ENCODE peak calls at places on chromosome 4, in ten cellular contexts. Z, L, O, V, M, R, E, P, B and W are unnamed samples. For H3K4me1, the result is how much of the 10 kb centered on the place peaks cover.

GRCh38 chr4:68907230-68907629 is 44.4 kb downstream of the UGT2A3 start:
- DNase-seq in Z (no peak), L (no peak), O (no peak), V (no peak), M (no peak), R (no peak), E (no peak), P (no peak), B (no peak), W (no peak)

GRCh38 chr4:10197952-10198351 is 81.4 kb upstream of the WDR1 start:
- DNase-seq in Z (no peak), L (no peak), O (no peak), V (no peak), M (no peak), R (no peak), E (no peak), P (no peak), B (no peak), W (no peak)

GRCh38 chr4:135598151-135598550 is 1396.6 kb upstream of the PABPC4L start:
- DNase-seq in Z (no peak), L (no peak), O (no peak), V (no peak), M (no peak), R (no peak), E (no peak), P (no peak), B (no peak), W (no peak)

GRCh38 chr4:128299848-128300247 is 12.2 kb upstream of the PGRMC2 start:
- DNase-seq in Z (no peak), L (no peak), O (no peak), V (no peak), M (no peak), R (no peak), E (no peak), P (no peak), B (no peak), W (no peak)

GRCh38 chr4:92634891-92635290 is 331.1 kb downstream of the GRID2 start:
- DNase-seq in Z (no peak), L (no peak), O (no peak), V (no peak), M (no peak), R (no peak), E (no peak), P (no peak), B (no peak), W (no peak)

GRCh38 chr4:155307731-155308277 is 69.0 kb downstream of the MAP9 start:
- DNase-seq in Z (no peak), L (no peak), O (no peak), V (no peak), M (no peak), R (no peak), E (no peak), P (no peak), B (no peak), W (no peak)

GRCh38 chr4:113292371-113293042 is 243.1 kb downstream of the ANK2 start:
- DNase-seq in Z (peak), L (peak), O (no peak), V (peak), M (peak), R (no peak), E (peak), P (no peak), B (no peak), W (peak)

GRCh38 chr4:48078862-48079655 is 55.0 kb downstream of the TXK start:
- DNase-seq in Z (no peak), L (no peak), O (peak), V (no peak), M (no peak), R (no peak), E (no peak), P (no peak), B (no peak), W (no peak)

GRCh38 chr4:147768113-147768512 is 36.2 kb downstream of the ARHGAP10 start:
- DNase-seq in Z (no peak), L (no peak), O (peak), V (no peak), M (no peak), R (peak), E (no peak), P (no peak), B (no peak), W (no peak)

GRCh38 chr4:7352486-7352885 is 82.2 kb downstream of the PSAPL1 start:
- DNase-seq in Z (no peak), L (no peak), O (no peak), V (no peak), M (no peak), R (no peak), E (no peak), P (no peak), B (no peak), W (no peak)

GRCh38 chr4:176034498-176034897 is 31.1 kb upstream of the WDR17 start:
- DNase-seq in Z (no peak), L (no peak), O (peak), V (no peak), M (no peak), R (peak), E (no peak), P (peak), B (no peak), W (no peak)

GRCh38 chr4:138007572-138007971 is 234.6 kb downstream of the SLC7A11 start:
- DNase-seq in Z (no peak), L (no peak), O (peak), V (no peak), M (no peak), R (peak), E (no peak), P (no peak), B (no peak), W (no peak)

GRCh38 chr4:74157116-74157742 is 689 bp upstream of the MTHFD2L start:
- DNase-seq in Z (no peak), L (no peak), O (no peak), V (no peak), M (no peak), R (no peak), E (peak), P (no peak), B (no peak), W (no peak)

GRCh38 chr4:8395504-8395903 is 45.0 kb downstream of the ACOX3 start:
- DNase-seq in Z (no peak), L (no peak), O (no peak), V (peak), M (no peak), R (no peak), E (no peak), P (no peak), B (no peak), W (peak)

GRCh38 chr4:53497446-53498069 is 93.7 kb downstream of the LNX1 start:
- DNase-seq in Z (peak), L (no peak), O (no peak), V (peak), M (no peak), R (no peak), E (peak), P (no peak), B (no peak), W (peak)

GRCh38 chr4:64341711-64342110 is 67.5 kb downstream of the TECRL start:
- DNase-seq in Z (no peak), L (no peak), O (no peak), V (peak), M (no peak), R (no peak), E (no peak), P (no peak), B (no peak), W (peak)

GRCh38 chr4:121253961-121254360 is 89.8 kb upstream of the TNIP3 start:
- DNase-seq in Z (no peak), L (no peak), O (no peak), V (no peak), M (no peak), R (no peak), E (no peak), P (peak), B (no peak), W (no peak)

GRCh38 chr4:23006756-23007155 is 314.0 kb downstream of the GBA3 start:
- DNase-seq in Z (no peak), L (no peak), O (peak), V (no peak), M (no peak), R (no peak), E (no peak), P (no peak), B (no peak), W (no peak)

GRCh38 chr4:176810481-176811249 is 17.9 kb upstream of the VEGFC start:
- DNase-seq in Z (no peak), L (no peak), O (no peak), V (no peak), M (no peak), R (no peak), E (no peak), P (no peak), B (no peak), W (no peak)

GRCh38 chr4:114208747-114209146 is 229.3 kb upstream of the ARSJ start:
- DNase-seq in Z (no peak), L (no peak), O (peak), V (no peak), M (no peak), R (no peak), E (no peak), P (no peak), B (no peak), W (no peak)

GRCh38 chr4:185210102-185210981 is 944 bp downstream of the SNX25 start:
- DNase-seq in Z (peak), L (peak), O (peak), V (peak), M (peak), R (peak), E (peak), P (peak), B (peak), W (peak)

GRCh38 chr4:147078362-147078761 is 132.7 kb upstream of the TTC29 start:
- DNase-seq in Z (no peak), L (no peak), O (no peak), V (no peak), M (no peak), R (no peak), E (no peak), P (no peak), B (no peak), W (no peak)

GRCh38 chr4:57499786-57500185 is 389.6 kb upstream of the IGFBP7 start:
- DNase-seq in Z (no peak), L (no peak), O (peak), V (no peak), M (no peak), R (no peak), E (no peak), P (no peak), B (no peak), W (no peak)

GRCh38 chr4:168480991-168481588 is 798 bp upstream of the DDX60L start:
- DNase-seq in Z (peak), L (no peak), O (peak), V (no peak), M (no peak), R (peak), E (peak), P (peak), B (no peak), W (peak)

GRCh38 chr4:151667025-151667424 is 93.8 kb downstream of the GATB start:
- DNase-seq in Z (no peak), L (no peak), O (no peak), V (no peak), M (no peak), R (no peak), E (no peak), P (no peak), B (no peak), W (no peak)

GRCh38 chr4:47771020-47771419 is 66.8 kb downstream of the CORIN start:
- DNase-seq in Z (no peak), L (no peak), O (no peak), V (no peak), M (no peak), R (no peak), E (no peak), P (no peak), B (no peak), W (no peak)

GRCh38 chr4:33381806-33382205 is 2661.6 kb downstream of the PCDH7 start:
- DNase-seq in Z (no peak), L (no peak), O (peak), V (no peak), M (no peak), R (no peak), E (no peak), P (no peak), B (no peak), W (no peak)

GRCh38 chr4:188387134-188387791 is 248.0 kb downstream of the TRIML1 start:
- DNase-seq in Z (no peak), L (no peak), O (no peak), V (no peak), M (no peak), R (no peak), E (no peak), P (no peak), B (no peak), W (no peak)

GRCh38 chr4:42282081-42282901 is 115.0 kb upstream of the SHISA3 start:
- DNase-seq in Z (no peak), L (peak), O (peak), V (no peak), M (no peak), R (peak), E (peak), P (peak), B (no peak), W (no peak)

DNA sequence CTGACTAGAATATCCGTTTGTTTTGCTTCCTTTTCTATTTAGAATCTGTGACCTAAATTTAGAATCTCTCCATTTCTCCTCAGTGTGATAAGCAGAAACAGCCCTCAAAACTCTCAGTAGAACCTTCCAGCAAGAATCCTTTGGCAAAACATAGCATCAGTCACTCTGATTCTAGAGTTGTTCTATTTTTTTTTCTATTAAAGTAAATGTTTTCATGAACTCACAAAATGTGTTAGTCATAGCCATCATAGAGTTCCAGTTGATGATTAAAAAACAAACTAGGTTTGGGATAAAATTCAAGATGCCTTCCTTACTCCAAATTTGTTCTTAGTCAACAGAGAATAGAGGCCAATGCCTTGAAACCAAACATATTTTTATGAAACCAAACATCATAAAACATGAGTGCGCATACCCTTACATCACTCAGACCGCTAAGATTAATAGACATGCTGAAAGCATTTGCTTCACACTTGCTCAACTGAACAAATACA is 13.2 kb upstream of the C1QTNF7 start:
- DNase-seq in Z (no peak), L (no peak), O (peak), V (no peak), M (no peak), R (no peak), E (no peak), P (no peak), B (no peak), W (no peak)
- H3K4me1 ChIP-seq in Z (half or more), L (under half), O (under half), V (under half), M (under half), R (under half), E (under half), P (under half), B (under half), W (under half)

GRCh38 chr4:145484240-145484846 is 2.7 kb downstream of the SMAD1 start:
- DNase-seq in Z (no peak), L (no peak), O (no peak), V (no peak), M (no peak), R (no peak), E (no peak), P (no peak), B (no peak), W (no peak)
- H3K4me1 ChIP-seq in Z (under half), L (under half), O (under half), V (half or more), M (under half), R (under half), E (under half), P (under half), B (under half), W (under half)

DNA sequence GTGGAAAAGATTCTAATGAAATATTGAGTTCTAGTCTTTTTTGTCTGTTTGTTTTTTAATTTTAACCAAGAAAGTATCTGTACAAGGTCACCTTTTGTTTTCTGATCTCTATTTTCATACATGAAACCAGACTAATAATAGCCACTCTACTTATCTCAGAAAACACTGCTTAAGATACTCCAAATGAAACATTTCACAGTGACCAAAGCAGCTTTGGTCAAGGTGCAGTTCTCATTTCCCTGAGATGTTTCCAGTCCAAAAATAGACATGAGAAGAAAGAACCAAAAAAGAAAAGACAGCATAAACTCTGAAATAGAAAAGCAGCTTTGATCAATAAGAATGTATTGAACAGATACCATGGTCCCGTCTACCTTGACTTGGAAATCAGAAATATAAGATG is 782.8 kb downstream of the RAB28 start:
- DNase-seq in Z (no peak), L (no peak), O (no peak), V (no peak), M (no peak), R (no peak), E (no peak), P (no peak), B (no peak), W (no peak)
- H3K4me1 ChIP-seq in Z (under half), L (under half), O (under half), V (under half), M (under half), R (under half), E (under half), P (under half), B (under half), W (under half)

GRCh38 chr4:76209876-76210275 is 3.7 kb downstream of the SCARB2 start:
- DNase-seq in Z (no peak), L (no peak), O (no peak), V (no peak), M (no peak), R (no peak), E (no peak), P (no peak), B (no peak), W (no peak)

GRCh38 chr4:76203541-76203940 is 10.1 kb downstream of the SCARB2 start:
- DNase-seq in Z (no peak), L (no peak), O (no peak), V (no peak), M (no peak), R (no peak), E (no peak), P (no peak), B (no peak), W (no peak)

GRCh38 chr4:76204936-76205335 is 8.7 kb downstream of the SCARB2 start:
- DNase-seq in Z (no peak), L (no peak), O (no peak), V (no peak), M (no peak), R (no peak), E (no peak), P (no peak), B (no peak), W (no peak)

GRCh38 chr4:76208005-76208765 is 5.4 kb downstream of the SCARB2 start:
- DNase-seq in Z (peak), L (no peak), O (peak), V (peak), M (peak), R (peak), E (peak), P (no peak), B (peak), W (peak)

DNA sequence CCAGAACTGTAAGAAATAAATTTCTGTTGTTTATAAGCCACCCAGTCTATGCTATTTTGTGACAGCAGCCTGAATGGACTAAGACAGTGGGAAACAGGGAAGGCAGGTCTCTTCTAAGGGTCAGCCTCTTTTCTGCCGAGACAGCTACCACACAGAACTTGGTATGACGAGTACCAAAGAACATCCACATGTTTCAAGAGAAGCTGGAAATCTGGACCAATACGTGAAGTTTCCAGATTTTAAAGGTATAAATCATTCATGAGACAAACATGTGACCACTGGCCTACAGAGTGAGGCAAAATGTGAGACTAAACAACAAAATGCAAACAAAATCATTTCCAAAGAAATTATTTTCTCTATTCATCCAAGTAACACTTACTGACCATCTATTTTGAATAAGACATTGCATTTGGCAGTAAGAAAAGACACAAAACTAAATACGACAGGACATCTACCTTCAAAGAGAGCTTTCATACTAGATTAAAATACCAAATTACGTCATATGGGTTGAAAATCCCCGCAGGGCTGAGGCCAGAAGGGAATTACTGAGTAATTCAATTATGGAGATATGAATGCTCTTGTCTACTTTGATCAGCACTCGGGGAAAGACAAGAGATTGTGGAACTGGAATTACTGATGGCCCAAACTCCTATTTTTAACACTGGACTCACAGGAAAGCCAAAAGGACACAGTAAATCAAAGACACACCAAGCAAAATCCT is 7.2 kb downstream of the SCARB2 start:
- DNase-seq in Z (no peak), L (no peak), O (no peak), V (no peak), M (no peak), R (peak), E (no peak), P (no peak), B (no peak), W (no peak)
- H3K4me1 ChIP-seq in Z (half or more), L (under half), O (under half), V (half or more), M (under half), R (under half), E (under half), P (under half), B (half or more), W (under half)

DNA sequence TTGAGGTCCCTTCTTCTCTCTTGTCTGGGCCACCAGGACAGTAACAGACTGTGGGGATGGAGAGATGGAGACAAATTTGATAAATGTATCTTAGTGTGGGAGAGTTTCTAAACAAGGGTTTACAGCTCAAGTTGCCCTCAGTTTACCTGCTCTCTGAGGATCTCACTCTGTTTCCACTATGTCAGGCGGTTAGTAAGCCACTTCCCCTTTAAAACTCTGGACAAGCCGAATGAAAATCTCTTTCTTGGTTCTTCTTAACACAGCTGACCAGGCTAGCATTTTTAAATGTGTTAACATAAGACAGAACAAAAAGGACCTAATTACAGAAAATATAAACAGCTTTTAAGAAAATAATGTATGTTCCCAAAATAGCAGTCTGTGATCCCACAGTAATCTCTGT is 2.9 kb upstream of the SCARB2 start:
- DNase-seq in Z (no peak), L (no peak), O (no peak), V (no peak), M (no peak), R (no peak), E (no peak), P (no peak), B (no peak), W (no peak)
- H3K4me1 ChIP-seq in Z (under half), L (under half), O (under half), V (under half), M (under half), R (under half), E (under half), P (under half), B (half or more), W (under half)

GRCh38 chr4:149047368-149047767 is 605.2 kb upstream of the NR3C2 start:
- DNase-seq in Z (no peak), L (no peak), O (no peak), V (no peak), M (no peak), R (no peak), E (no peak), P (no peak), B (no peak), W (no peak)

GRCh38 chr4:149045731-149046130 is 603.5 kb upstream of the NR3C2 start:
- DNase-seq in Z (no peak), L (no peak), O (no peak), V (no peak), M (no peak), R (no peak), E (no peak), P (no peak), B (no peak), W (no peak)

GRCh38 chr4:149056615-149057014 is 614.4 kb upstream of the NR3C2 start:
- DNase-seq in Z (no peak), L (no peak), O (peak), V (no peak), M (no peak), R (no peak), E (no peak), P (no peak), B (no peak), W (no peak)

GRCh38 chr4:149048451-149049143 is 606.4 kb upstream of the NR3C2 start:
- DNase-seq in Z (no peak), L (no peak), O (no peak), V (no peak), M (no peak), R (no peak), E (no peak), P (no peak), B (no peak), W (no peak)

GRCh38 chr4:149050840-149051239 is 608.6 kb upstream of the NR3C2 start:
- DNase-seq in Z (no peak), L (peak), O (no peak), V (no peak), M (no peak), R (no peak), E (no peak), P (no peak), B (no peak), W (no peak)
- H3K4me1 ChIP-seq in Z (under half), L (under half), O (under half), V (under half), M (under half), R (under half), E (under half), P (under half), B (under half), W (under half)